ENCODE peak calls at places on chromosome 19, in ten cellular contexts. One of them, this sample, is unnamed.
A peak's percentile ranks its signal among the peaks of the same experiment; 100 is the strongest.

GRCh38 chr19:16940626-16941025 is 51.8 kb downstream of the F2RL3 start:
- DNase-seq in effector memory CD4-positive, alpha-beta T cell: no peak
- DNase-seq in neuronal stem cell: no peak
- DNase-seq in upper lobe of right lung: no peak
- DNase-seq in PC-9: no peak
- DNase-seq in left lung: no peak
- DNase-seq in IMR-90: no peak
- DNase-seq in body of pancreas: no peak
- DNase-seq in cardiac muscle cell: no peak
- DNase-seq in SJCRH30: no peak
- DNase-seq in this sample: no peak

GRCh38 chr19:38975214-38975860 is at the start of gene FBXO17:
- DNase-seq in effector memory CD4-positive, alpha-beta T cell: no peak
- DNase-seq in neuronal stem cell: peak; percentile 50
- DNase-seq in upper lobe of right lung: peak; percentile 76
- DNase-seq in PC-9: peak; percentile 54
- DNase-seq in left lung: peak; percentile 40
- DNase-seq in IMR-90: peak; percentile 63
- DNase-seq in body of pancreas: peak; percentile 48
- DNase-seq in cardiac muscle cell: peak; percentile 75
- DNase-seq in SJCRH30: peak; percentile 31
- DNase-seq in this sample: peak; percentile 83

GRCh38 chr19:45887311-45887710 is 1.4 kb upstream of the IRF2BP1 start:
- DNase-seq in effector memory CD4-positive, alpha-beta T cell: no peak
- DNase-seq in neuronal stem cell: no peak
- DNase-seq in upper lobe of right lung: no peak
- DNase-seq in PC-9: no peak
- DNase-seq in left lung: no peak
- DNase-seq in IMR-90: no peak
- DNase-seq in body of pancreas: no peak
- DNase-seq in cardiac muscle cell: no peak
- DNase-seq in SJCRH30: no peak
- DNase-seq in this sample: no peak

GRCh38 chr19:397321-397720 is 11.6 kb downstream of the C2CD4C start:
- DNase-seq in effector memory CD4-positive, alpha-beta T cell: no peak
- DNase-seq in neuronal stem cell: no peak
- DNase-seq in upper lobe of right lung: peak; percentile 49
- DNase-seq in PC-9: no peak
- DNase-seq in left lung: no peak
- DNase-seq in IMR-90: no peak
- DNase-seq in body of pancreas: no peak
- DNase-seq in cardiac muscle cell: no peak
- DNase-seq in SJCRH30: no peak
- DNase-seq in this sample: no peak

GRCh38 chr19:57324992-57325391 is 4.7 kb downstream of the ZNF543 start:
- DNase-seq in effector memory CD4-positive, alpha-beta T cell: no peak
- DNase-seq in neuronal stem cell: no peak
- DNase-seq in upper lobe of right lung: no peak
- DNase-seq in PC-9: no peak
- DNase-seq in left lung: no peak
- DNase-seq in IMR-90: no peak
- DNase-seq in body of pancreas: no peak
- DNase-seq in cardiac muscle cell: no peak
- DNase-seq in SJCRH30: no peak
- DNase-seq in this sample: no peak

GRCh38 chr19:43811833-43812232 is 9.6 kb upstream of the LYPD5 start:
- DNase-seq in effector memory CD4-positive, alpha-beta T cell: no peak
- DNase-seq in neuronal stem cell: no peak
- DNase-seq in upper lobe of right lung: no peak
- DNase-seq in PC-9: no peak
- DNase-seq in left lung: no peak
- DNase-seq in IMR-90: no peak
- DNase-seq in body of pancreas: no peak
- DNase-seq in cardiac muscle cell: no peak
- DNase-seq in SJCRH30: no peak
- DNase-seq in this sample: no peak

GRCh38 chr19:47110521-47111080 is 3.0 kb downstream of the ZC3H4 start:
- DNase-seq in effector memory CD4-positive, alpha-beta T cell: no peak
- DNase-seq in neuronal stem cell: no peak
- DNase-seq in upper lobe of right lung: no peak
- DNase-seq in PC-9: no peak
- DNase-seq in left lung: no peak
- DNase-seq in IMR-90: no peak
- DNase-seq in body of pancreas: no peak
- DNase-seq in cardiac muscle cell: no peak
- DNase-seq in SJCRH30: no peak
- DNase-seq in this sample: peak; percentile 28

GRCh38 chr19:5113101-5113557 is 144.2 kb downstream of the KDM4B start:
- DNase-seq in effector memory CD4-positive, alpha-beta T cell: no peak
- DNase-seq in neuronal stem cell: no peak
- DNase-seq in upper lobe of right lung: no peak
- DNase-seq in PC-9: no peak
- DNase-seq in left lung: no peak
- DNase-seq in IMR-90: peak; percentile 64
- DNase-seq in body of pancreas: no peak
- DNase-seq in cardiac muscle cell: no peak
- DNase-seq in SJCRH30: no peak
- DNase-seq in this sample: peak; percentile 77

GRCh38 chr19:4112367-4112766 is 11.6 kb downstream of the MAP2K2 start:
- DNase-seq in effector memory CD4-positive, alpha-beta T cell: no peak
- DNase-seq in neuronal stem cell: no peak
- DNase-seq in upper lobe of right lung: no peak
- DNase-seq in PC-9: no peak
- DNase-seq in left lung: no peak
- DNase-seq in IMR-90: no peak
- DNase-seq in body of pancreas: no peak
- DNase-seq in cardiac muscle cell: no peak
- DNase-seq in SJCRH30: no peak
- DNase-seq in this sample: no peak

GRCh38 chr19:4113398-4114088 is 10.4 kb downstream of the MAP2K2 start:
- DNase-seq in effector memory CD4-positive, alpha-beta T cell: no peak
- DNase-seq in neuronal stem cell: no peak
- DNase-seq in upper lobe of right lung: no peak
- DNase-seq in PC-9: no peak
- DNase-seq in left lung: no peak
- DNase-seq in IMR-90: no peak
- DNase-seq in body of pancreas: no peak
- DNase-seq in cardiac muscle cell: no peak
- DNase-seq in SJCRH30: no peak
- DNase-seq in this sample: no peak

GRCh38 chr19:4109626-4109945 is 14.3 kb downstream of the MAP2K2 start:
- DNase-seq in effector memory CD4-positive, alpha-beta T cell: no peak
- DNase-seq in neuronal stem cell: no peak
- DNase-seq in upper lobe of right lung: no peak
- DNase-seq in PC-9: no peak
- DNase-seq in left lung: no peak
- DNase-seq in IMR-90: no peak
- DNase-seq in body of pancreas: no peak
- DNase-seq in cardiac muscle cell: no peak
- DNase-seq in SJCRH30: no peak
- DNase-seq in this sample: no peak

GRCh38 chr19:4114181-4114580 is 9.7 kb downstream of the MAP2K2 start:
- DNase-seq in effector memory CD4-positive, alpha-beta T cell: no peak
- DNase-seq in neuronal stem cell: no peak
- DNase-seq in upper lobe of right lung: no peak
- DNase-seq in PC-9: no peak
- DNase-seq in left lung: no peak
- DNase-seq in IMR-90: no peak
- DNase-seq in body of pancreas: no peak
- DNase-seq in cardiac muscle cell: no peak
- DNase-seq in SJCRH30: no peak
- DNase-seq in this sample: no peak

DNA sequence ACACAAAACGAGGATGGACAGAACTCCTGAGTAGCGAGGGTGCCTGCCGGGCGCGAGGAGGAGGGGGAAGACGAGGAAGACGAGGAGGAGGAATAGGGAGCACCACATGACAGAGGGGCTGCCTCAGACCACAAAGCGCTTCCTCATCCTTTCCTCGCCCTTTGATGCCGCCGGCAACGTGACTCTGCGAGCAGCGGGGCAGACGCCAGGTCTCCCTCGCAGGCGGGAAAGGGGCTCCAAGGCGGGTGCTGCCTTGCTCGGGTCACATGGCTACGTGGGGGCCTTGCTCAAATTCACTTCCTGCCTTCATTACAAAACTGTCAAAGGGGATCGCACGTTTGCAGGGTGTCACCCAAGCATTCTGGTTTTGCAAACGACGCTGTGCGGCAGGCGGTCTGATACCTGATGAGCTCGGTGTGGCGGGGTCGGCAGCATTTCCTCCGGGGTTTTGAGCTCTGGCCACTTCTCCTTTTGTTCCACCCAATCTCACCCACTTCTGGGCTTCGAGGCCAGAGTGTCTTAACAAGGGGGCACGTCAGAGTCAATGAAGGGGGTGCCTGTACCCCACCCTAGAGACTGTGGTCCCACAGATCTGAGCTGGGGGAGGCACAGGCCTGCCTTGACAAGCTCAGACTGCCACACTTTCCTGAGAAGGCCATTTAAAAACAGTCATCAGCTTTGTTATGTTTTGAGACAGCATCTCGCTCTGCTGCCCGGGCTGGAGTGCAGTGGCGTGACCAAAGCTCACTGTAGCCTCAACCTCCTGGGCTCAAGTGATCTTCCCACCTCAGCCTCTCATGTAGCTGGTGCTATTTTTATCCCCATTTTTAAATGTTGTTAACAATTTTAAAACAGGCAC is 14.9 kb downstream of the MAP2K2 start:
- DNase-seq in effector memory CD4-positive, alpha-beta T cell: peak; percentile 39
- DNase-seq in neuronal stem cell: no peak
- DNase-seq in upper lobe of right lung: no peak
- DNase-seq in PC-9: no peak
- DNase-seq in left lung: peak; percentile 48
- DNase-seq in IMR-90: no peak
- DNase-seq in body of pancreas: peak; percentile 31
- DNase-seq in cardiac muscle cell: no peak
- DNase-seq in SJCRH30: no peak
- DNase-seq in this sample: no peak
- H3K4me1 ChIP-seq in effector memory CD4-positive, alpha-beta T cell: peaks cover 33% of the 10 kb centered on the region
- H3K4me1 ChIP-seq in neuronal stem cell: no peaks in the 10 kb centered on the region
- H3K4me1 ChIP-seq in upper lobe of right lung: no peaks in the 10 kb centered on the region
- H3K4me1 ChIP-seq in PC-9: no peaks in the 10 kb centered on the region
- H3K4me1 ChIP-seq in left lung: peaks cover 15% of the 10 kb centered on the region
- H3K4me1 ChIP-seq in IMR-90: peaks cover 2% of the 10 kb centered on the region
- H3K4me1 ChIP-seq in body of pancreas: no peaks in the 10 kb centered on the region
- H3K4me1 ChIP-seq in cardiac muscle cell: no peaks in the 10 kb centered on the region
- H3K4me1 ChIP-seq in SJCRH30: peaks cover 6% of the 10 kb centered on the region
- H3K4me1 ChIP-seq in this sample: no peaks in the 10 kb centered on the region

GRCh38 chr19:18373407-18373891 is 12.5 kb upstream of the GDF15 start:
- DNase-seq in effector memory CD4-positive, alpha-beta T cell: no peak
- DNase-seq in neuronal stem cell: no peak
- DNase-seq in upper lobe of right lung: no peak
- DNase-seq in PC-9: no peak
- DNase-seq in left lung: no peak
- DNase-seq in IMR-90: no peak
- DNase-seq in body of pancreas: no peak
- DNase-seq in cardiac muscle cell: no peak
- DNase-seq in SJCRH30: no peak
- DNase-seq in this sample: no peak
- H3K4me3 ChIP-seq in effector memory CD4-positive, alpha-beta T cell: no peak overlapping the region
- H3K4me3 ChIP-seq in neuronal stem cell: no peak overlapping the region
- H3K4me3 ChIP-seq in upper lobe of right lung: no peak overlapping the region
- H3K4me3 ChIP-seq in PC-9: no peak overlapping the region
- H3K4me3 ChIP-seq in left lung: no peak overlapping the region
- H3K4me3 ChIP-seq in IMR-90: no peak overlapping the region
- H3K4me3 ChIP-seq in body of pancreas: no peak overlapping the region
- H3K4me3 ChIP-seq in cardiac muscle cell: no peak overlapping the region
- H3K4me3 ChIP-seq in SJCRH30: no peak overlapping the region
- H3K4me3 ChIP-seq in this sample: no peak overlapping the region

DNA sequence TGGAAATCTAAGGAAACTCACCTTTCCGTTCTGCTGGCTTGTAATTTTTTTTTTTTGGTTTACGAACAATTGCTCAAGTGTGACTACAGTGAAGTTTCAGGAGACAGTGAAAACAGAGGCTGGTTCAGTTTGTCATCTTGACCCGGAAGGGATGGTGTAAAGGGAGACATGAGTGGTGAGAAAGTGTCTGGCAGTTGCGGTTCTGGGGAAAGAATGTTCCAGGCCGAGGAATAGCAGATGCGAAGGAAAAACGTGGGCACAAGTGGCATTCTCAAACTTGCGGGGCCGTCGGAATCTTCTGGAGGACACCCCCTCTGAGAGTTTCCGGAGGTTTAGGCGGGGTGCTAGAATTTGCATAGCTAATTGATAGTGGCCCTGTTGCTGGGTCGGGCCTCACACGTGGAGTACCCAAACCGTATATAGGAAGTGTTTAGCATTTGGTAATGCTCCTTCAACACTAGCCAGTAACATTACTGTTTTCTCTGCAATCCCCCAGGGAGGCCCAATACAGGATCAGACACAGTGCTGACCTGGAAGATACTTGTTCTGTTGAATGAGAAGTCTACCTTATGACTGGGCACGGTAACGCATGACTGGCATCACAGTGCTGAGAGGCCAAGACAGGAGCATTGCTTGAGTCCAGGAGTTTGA is 2.8 kb upstream of the TNFSF9 start:
- DNase-seq in effector memory CD4-positive, alpha-beta T cell: no peak
- DNase-seq in neuronal stem cell: no peak
- DNase-seq in upper lobe of right lung: no peak
- DNase-seq in PC-9: no peak
- DNase-seq in left lung: no peak
- DNase-seq in IMR-90: no peak
- DNase-seq in body of pancreas: no peak
- DNase-seq in cardiac muscle cell: no peak
- DNase-seq in SJCRH30: no peak
- DNase-seq in this sample: no peak
- H3K27ac ChIP-seq in effector memory CD4-positive, alpha-beta T cell: no peak overlapping the region
- H3K27ac ChIP-seq in neuronal stem cell: no peak overlapping the region
- H3K27ac ChIP-seq in upper lobe of right lung: no peak overlapping the region
- H3K27ac ChIP-seq in PC-9: no peak overlapping the region
- H3K27ac ChIP-seq in left lung: no peak overlapping the region
- H3K27ac ChIP-seq in IMR-90: no peak overlapping the region
- H3K27ac ChIP-seq in body of pancreas: no peak overlapping the region
- H3K27ac ChIP-seq in cardiac muscle cell: peak overlapping the region; percentile 17
- H3K27ac ChIP-seq in SJCRH30: no peak overlapping the region
- H3K27ac ChIP-seq in this sample: no peak overlapping the region

GRCh38 chr19:10284641-10285278 is 2.0 kb upstream of the ICAM4 start:
- DNase-seq in effector memory CD4-positive, alpha-beta T cell: no peak
- DNase-seq in neuronal stem cell: no peak
- DNase-seq in upper lobe of right lung: no peak
- DNase-seq in PC-9: no peak
- DNase-seq in left lung: no peak
- DNase-seq in IMR-90: no peak
- DNase-seq in body of pancreas: no peak
- DNase-seq in cardiac muscle cell: no peak
- DNase-seq in SJCRH30: no peak
- DNase-seq in this sample: no peak

GRCh38 chr19:10283301-10283733 is 3.4 kb upstream of the ICAM4 start:
- DNase-seq in effector memory CD4-positive, alpha-beta T cell: no peak
- DNase-seq in neuronal stem cell: no peak
- DNase-seq in upper lobe of right lung: peak; percentile 75
- DNase-seq in PC-9: peak; percentile 71
- DNase-seq in left lung: peak; percentile 71
- DNase-seq in IMR-90: no peak
- DNase-seq in body of pancreas: no peak
- DNase-seq in cardiac muscle cell: no peak
- DNase-seq in SJCRH30: no peak
- DNase-seq in this sample: no peak

GRCh38 chr19:10286803-10287737 is at the start of gene ICAM4:
- DNase-seq in effector memory CD4-positive, alpha-beta T cell: no peak
- DNase-seq in neuronal stem cell: no peak
- DNase-seq in upper lobe of right lung: peak; percentile 89
- DNase-seq in PC-9: no peak
- DNase-seq in left lung: peak; percentile 85
- DNase-seq in IMR-90: peak; percentile 29
- DNase-seq in body of pancreas: peak; percentile 48
- DNase-seq in cardiac muscle cell: peak; percentile 71
- DNase-seq in SJCRH30: peak; percentile 89
- DNase-seq in this sample: peak; percentile 62

GRCh38 chr19:10283786-10284540 is 2.8 kb upstream of the ICAM4 start:
- DNase-seq in effector memory CD4-positive, alpha-beta T cell: no peak
- DNase-seq in neuronal stem cell: no peak
- DNase-seq in upper lobe of right lung: no peak
- DNase-seq in PC-9: no peak
- DNase-seq in left lung: peak; percentile 38
- DNase-seq in IMR-90: no peak
- DNase-seq in body of pancreas: no peak
- DNase-seq in cardiac muscle cell: no peak
- DNase-seq in SJCRH30: no peak
- DNase-seq in this sample: no peak

DNA sequence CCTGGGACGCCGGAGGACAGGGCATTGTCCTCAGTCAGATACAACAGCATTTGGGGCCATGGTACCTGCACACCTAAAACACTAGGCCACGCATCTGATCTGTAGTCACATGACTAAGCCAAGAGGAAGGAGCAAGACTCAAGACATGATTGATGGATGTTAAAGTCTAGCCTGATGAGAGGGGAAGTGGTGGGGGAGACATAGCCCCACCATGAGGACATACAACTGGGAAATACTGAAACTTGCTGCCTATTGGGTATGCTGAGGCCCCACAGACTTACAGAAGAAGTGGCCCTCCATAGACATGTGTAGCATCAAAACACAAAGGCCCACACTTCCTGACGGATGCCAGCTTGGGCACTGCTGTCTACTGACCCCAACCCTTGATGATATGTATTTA is 1.4 kb upstream of the ICAM4 start:
- DNase-seq in effector memory CD4-positive, alpha-beta T cell: no peak
- DNase-seq in neuronal stem cell: no peak
- DNase-seq in upper lobe of right lung: no peak
- DNase-seq in PC-9: no peak
- DNase-seq in left lung: no peak
- DNase-seq in IMR-90: no peak
- DNase-seq in body of pancreas: no peak
- DNase-seq in cardiac muscle cell: no peak
- DNase-seq in SJCRH30: no peak
- DNase-seq in this sample: no peak
- H3K4me1 ChIP-seq in effector memory CD4-positive, alpha-beta T cell: peaks cover 40% of the 10 kb centered on the region
- H3K4me1 ChIP-seq in neuronal stem cell: peaks cover 8% of the 10 kb centered on the region
- H3K4me1 ChIP-seq in upper lobe of right lung: peaks cover 65% of the 10 kb centered on the region
- H3K4me1 ChIP-seq in PC-9: peaks cover 25% of the 10 kb centered on the region
- H3K4me1 ChIP-seq in left lung: peaks cover 95% of the 10 kb centered on the region
- H3K4me1 ChIP-seq in IMR-90: peaks cover 14% of the 10 kb centered on the region
- H3K4me1 ChIP-seq in body of pancreas: peaks cover 35% of the 10 kb centered on the region
- H3K4me1 ChIP-seq in cardiac muscle cell: no peaks in the 10 kb centered on the region
- H3K4me1 ChIP-seq in SJCRH30: peaks cover 3% of the 10 kb centered on the region
- H3K4me1 ChIP-seq in this sample: peaks cover 33% of the 10 kb centered on the region

This sample was measured in A673.